ENCODE peak calls at places on chromosomes 5 and 9, in ten cellular contexts. One of them, this sample, is unnamed.

GRCh38 chr9:76905984-76906861 is at the start of gene PRUNE2:
- DNase-seq in NB4: peak; percentile 80
- DNase-seq in GM13976: peak; percentile 60
- DNase-seq in GM12865: peak; percentile 41
- DNase-seq in pancreas: peak; percentile 57
- DNase-seq in foreskin fibroblast: peak; percentile 89
- DNase-seq in psoas muscle: peak; percentile 69
- DNase-seq in prostate gland: peak; percentile 55
- DNase-seq in astrocyte of the spinal cord: peak; percentile 89
- DNase-seq in A549: peak; percentile 39
- DNase-seq in this sample: no peak

GRCh38 chr5:163888366-163888765 is 382.9 kb downstream of the MAT2B start:
- DNase-seq in GM12865: no peak
- DNase-seq in astrocyte of the spinal cord: peak; percentile 29
- DNase-seq in foreskin fibroblast: no peak
- DNase-seq in prostate gland: no peak
- DNase-seq in A549: no peak
- DNase-seq in psoas muscle: no peak
- DNase-seq in GM13976: no peak
- DNase-seq in NB4: no peak
- DNase-seq in pancreas: no peak
- DNase-seq in this sample: no peak

GRCh38 chr5:142819292-142819691 is 49.1 kb downstream of the ARHGAP26 start:
- DNase-seq in NB4: no peak
- DNase-seq in foreskin fibroblast: no peak
- DNase-seq in pancreas: no peak
- DNase-seq in GM12865: no peak
- DNase-seq in psoas muscle: no peak
- DNase-seq in A549: no peak
- DNase-seq in prostate gland: no peak
- DNase-seq in GM13976: no peak
- DNase-seq in astrocyte of the spinal cord: no peak
- DNase-seq in this sample: no peak

GRCh38 chr9:137506702-137507171 is 43.5 kb downstream of the PNPLA7 start:
- DNase-seq in prostate gland: no peak
- DNase-seq in psoas muscle: no peak
- DNase-seq in GM12865: no peak
- DNase-seq in astrocyte of the spinal cord: no peak
- DNase-seq in foreskin fibroblast: peak; percentile 77
- DNase-seq in pancreas: no peak
- DNase-seq in A549: no peak
- DNase-seq in GM13976: no peak
- DNase-seq in NB4: no peak
- DNase-seq in this sample: no peak

GRCh38 chr9:104858271-104858670 is 69.7 kb downstream of the ABCA1 start:
- DNase-seq in astrocyte of the spinal cord: peak; percentile 41
- DNase-seq in psoas muscle: no peak
- DNase-seq in NB4: no peak
- DNase-seq in GM13976: no peak
- DNase-seq in foreskin fibroblast: peak; percentile 78
- DNase-seq in GM12865: no peak
- DNase-seq in A549: no peak
- DNase-seq in pancreas: no peak
- DNase-seq in prostate gland: no peak
- DNase-seq in this sample: no peak

GRCh38 chr5:102581011-102581410 is 82.2 kb upstream of the SLCO6A1 start:
- DNase-seq in A549: no peak
- DNase-seq in foreskin fibroblast: no peak
- DNase-seq in prostate gland: no peak
- DNase-seq in psoas muscle: no peak
- DNase-seq in GM13976: no peak
- DNase-seq in NB4: no peak
- DNase-seq in GM12865: no peak
- DNase-seq in astrocyte of the spinal cord: no peak
- DNase-seq in pancreas: no peak
- DNase-seq in this sample: no peak

GRCh38 chr9:3191715-3192114 is 334.1 kb downstream of the RFX3 start:
- DNase-seq in NB4: no peak
- DNase-seq in GM12865: no peak
- DNase-seq in prostate gland: no peak
- DNase-seq in astrocyte of the spinal cord: no peak
- DNase-seq in A549: no peak
- DNase-seq in psoas muscle: no peak
- DNase-seq in pancreas: no peak
- DNase-seq in GM13976: no peak
- DNase-seq in foreskin fibroblast: no peak
- DNase-seq in this sample: no peak

GRCh38 chr5:29794146-29794787 is 1399.2 kb upstream of the CDH6 start:
- DNase-seq in NB4: no peak
- DNase-seq in foreskin fibroblast: no peak
- DNase-seq in pancreas: no peak
- DNase-seq in prostate gland: no peak
- DNase-seq in GM12865: no peak
- DNase-seq in astrocyte of the spinal cord: no peak
- DNase-seq in A549: no peak
- DNase-seq in psoas muscle: no peak
- DNase-seq in GM13976: no peak
- DNase-seq in this sample: no peak

GRCh38 chr9:93030642-93031628 is 27.6 kb upstream of the SUSD3 start:
- DNase-seq in A549: no peak
- DNase-seq in psoas muscle: no peak
- DNase-seq in foreskin fibroblast: no peak
- DNase-seq in GM12865: no peak
- DNase-seq in pancreas: no peak
- DNase-seq in astrocyte of the spinal cord: no peak
- DNase-seq in GM13976: no peak
- DNase-seq in prostate gland: no peak
- DNase-seq in NB4: no peak
- DNase-seq in this sample: no peak

GRCh38 chr9:98673681-98674080 is 35.1 kb downstream of the GABBR2 start:
- DNase-seq in NB4: peak; percentile 53
- DNase-seq in prostate gland: no peak
- DNase-seq in astrocyte of the spinal cord: no peak
- DNase-seq in A549: no peak
- DNase-seq in pancreas: no peak
- DNase-seq in psoas muscle: no peak
- DNase-seq in GM13976: no peak
- DNase-seq in foreskin fibroblast: no peak
- DNase-seq in GM12865: no peak
- DNase-seq in this sample: no peak

GRCh38 chr9:98678244-98678842 is 30.4 kb downstream of the GABBR2 start:
- DNase-seq in pancreas: no peak
- DNase-seq in psoas muscle: no peak
- DNase-seq in NB4: no peak
- DNase-seq in A549: peak; percentile 20
- DNase-seq in prostate gland: no peak
- DNase-seq in GM13976: no peak
- DNase-seq in astrocyte of the spinal cord: no peak
- DNase-seq in foreskin fibroblast: no peak
- DNase-seq in GM12865: peak; percentile 31
- DNase-seq in this sample: no peak
- TF ChIP-seq CTCF in pancreas: no peak
- TF ChIP-seq CTCF in psoas muscle: no peak
- TF ChIP-seq CTCF in NB4: peak; percentile 49
- TF ChIP-seq CTCF in A549: peak; percentile 39
- TF ChIP-seq CTCF in prostate gland: no peak
- TF ChIP-seq CTCF in GM13976: no peak
- TF ChIP-seq CTCF in astrocyte of the spinal cord: peak; percentile 62
- TF ChIP-seq CTCF in foreskin fibroblast: peak; percentile 61
- TF ChIP-seq CTCF in GM12865: peak; percentile 60
- TF ChIP-seq CTCF in this sample: no peak

DNA sequence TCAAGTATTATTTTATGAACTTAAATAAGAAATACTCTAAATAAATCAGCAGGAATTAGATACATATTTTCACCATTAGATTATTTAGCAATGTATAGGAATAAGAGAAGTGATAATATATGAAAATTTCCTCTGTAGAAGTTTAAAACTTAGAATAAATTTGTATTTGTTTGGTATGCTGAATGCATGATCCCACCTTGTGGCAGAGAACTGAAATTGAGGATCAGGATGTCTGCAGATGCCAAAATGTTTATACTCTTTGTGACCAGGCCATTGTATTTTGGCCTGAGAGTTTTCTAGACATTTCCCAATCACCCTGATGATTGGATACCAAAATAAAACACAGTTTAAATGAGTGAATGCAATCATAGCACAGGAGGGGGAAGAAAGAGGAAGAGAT is 6.3 kb downstream of the TYRP1 start:
- DNase-seq in foreskin fibroblast: no peak
- DNase-seq in NB4: peak; percentile 12
- DNase-seq in GM12865: no peak
- DNase-seq in A549: no peak
- DNase-seq in pancreas: no peak
- DNase-seq in GM13976: no peak
- DNase-seq in psoas muscle: no peak
- DNase-seq in astrocyte of the spinal cord: peak; percentile 14
- DNase-seq in prostate gland: no peak
- DNase-seq in this sample: no peak
- TF ChIP-seq CTCF in foreskin fibroblast: peak; percentile 46
- TF ChIP-seq CTCF in NB4: peak; percentile 22
- TF ChIP-seq CTCF in GM12865: no peak
- TF ChIP-seq CTCF in A549: no peak
- TF ChIP-seq CTCF in pancreas: no peak
- TF ChIP-seq CTCF in GM13976: no peak
- TF ChIP-seq CTCF in psoas muscle: no peak
- TF ChIP-seq CTCF in astrocyte of the spinal cord: peak; percentile 47
- TF ChIP-seq CTCF in prostate gland: no peak
- TF ChIP-seq CTCF in this sample: no peak

DNA sequence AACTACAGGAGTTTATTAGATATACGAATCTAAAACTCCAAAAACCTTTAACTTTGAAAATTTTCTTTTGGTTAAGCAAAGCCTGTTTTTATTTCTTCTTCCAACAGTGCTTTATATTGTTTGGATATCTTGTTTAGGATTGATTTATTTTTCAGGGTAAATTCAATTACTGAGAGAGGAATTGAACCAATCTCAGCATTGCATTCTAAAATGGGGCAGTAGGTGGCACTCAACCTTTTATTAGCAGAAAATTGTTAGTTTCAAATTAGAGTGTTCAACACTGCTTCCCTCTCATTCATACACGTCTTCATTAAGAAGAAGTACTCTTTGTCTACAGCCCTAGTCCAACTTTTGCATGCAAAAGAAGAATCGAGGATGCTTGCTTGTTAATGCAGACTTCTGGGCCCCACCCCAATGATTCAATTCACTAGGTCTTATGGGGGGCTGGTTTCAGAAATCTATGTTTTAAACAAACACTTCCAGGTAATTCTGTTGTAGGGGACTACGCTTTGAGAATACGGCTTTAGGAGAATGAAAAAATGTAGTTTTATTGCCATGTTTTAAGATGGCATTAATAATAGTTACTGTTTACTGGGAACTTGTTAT is 26.6 kb downstream of the MRPL22 start:
- DNase-seq in GM13976: no peak
- DNase-seq in psoas muscle: no peak
- DNase-seq in GM12865: peak; percentile 18
- DNase-seq in prostate gland: no peak
- DNase-seq in astrocyte of the spinal cord: peak; percentile 19
- DNase-seq in A549: peak; percentile 14
- DNase-seq in NB4: peak; percentile 11
- DNase-seq in pancreas: no peak
- DNase-seq in foreskin fibroblast: peak; percentile 8
- DNase-seq in this sample: no peak
- TF ChIP-seq CTCF in GM13976: peak; percentile 19
- TF ChIP-seq CTCF in psoas muscle: peak; percentile 32
- TF ChIP-seq CTCF in GM12865: peak; percentile 48
- TF ChIP-seq CTCF in prostate gland: no peak
- TF ChIP-seq CTCF in astrocyte of the spinal cord: peak; percentile 62
- TF ChIP-seq CTCF in A549: peak; percentile 58
- TF ChIP-seq CTCF in NB4: peak; percentile 43
- TF ChIP-seq CTCF in pancreas: peak; percentile 14
- TF ChIP-seq CTCF in foreskin fibroblast: peak; percentile 51
- TF ChIP-seq CTCF in this sample: no peak

DNA sequence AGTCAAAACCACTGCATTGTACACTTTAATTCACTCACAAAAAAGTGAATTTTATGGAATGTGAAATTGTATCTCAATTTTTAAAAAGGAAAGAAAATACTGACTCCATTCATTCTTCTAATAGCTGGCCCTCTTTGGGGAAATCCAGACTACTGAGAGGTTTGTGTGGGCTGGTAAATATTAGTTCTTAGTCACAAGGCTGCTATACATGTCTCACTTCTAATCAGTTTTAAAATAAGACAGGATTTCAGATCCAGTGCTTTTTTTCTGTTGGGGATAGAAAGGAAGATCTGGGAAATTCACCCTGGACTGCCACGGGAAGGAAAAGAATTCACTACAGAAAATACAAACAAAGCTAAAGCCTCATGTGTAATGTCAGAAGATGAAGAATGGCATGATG is 32.7 kb upstream of the ADAMTSL1 start:
- DNase-seq in GM12865: no peak
- DNase-seq in psoas muscle: no peak
- DNase-seq in pancreas: no peak
- DNase-seq in GM13976: peak; percentile 18
- DNase-seq in A549: no peak
- DNase-seq in NB4: no peak
- DNase-seq in foreskin fibroblast: no peak
- DNase-seq in prostate gland: no peak
- DNase-seq in astrocyte of the spinal cord: peak; percentile 31
- DNase-seq in this sample: no peak
- TF ChIP-seq CTCF in GM12865: no peak
- TF ChIP-seq CTCF in psoas muscle: no peak
- TF ChIP-seq CTCF in pancreas: no peak
- TF ChIP-seq CTCF in GM13976: no peak
- TF ChIP-seq CTCF in A549: no peak
- TF ChIP-seq CTCF in NB4: no peak
- TF ChIP-seq CTCF in foreskin fibroblast: no peak
- TF ChIP-seq CTCF in prostate gland: no peak
- TF ChIP-seq CTCF in astrocyte of the spinal cord: no peak
- TF ChIP-seq CTCF in this sample: no peak